ENCODE peak calls at places on chromosomes 3 and 15, in four cellular contexts. S is naive thymus-derived CD4-positive, alpha-beta T cell; G is cardiac fibroblast; D is stomach. T is an unnamed sample.

GRCh38 chr3:46276497-46277099 is 34.3 kb downstream of the CCR3 start:
- DNase-seq in S (peak), D (peak), G (peak), T (peak)

GRCh38 chr3:124745092-124745491 is 14.8 kb downstream of the UMPS start:
- DNase-seq in D (no peak), G (peak), S (no peak), T (no peak)

GRCh38 chr3:147393261-147393964 is 12.9 kb downstream of the ZIC4 start:
- DNase-seq in S (no peak), G (no peak), D (no peak), T (no peak)

GRCh38 chr3:171566803-171567422 is 106.7 kb upstream of the TNIK start:
- DNase-seq in S (no peak), D (no peak), G (peak), T (peak)

GRCh38 chr3:151864423-151865101 is 8.9 kb upstream of the SUCNR1 start:
- DNase-seq in G (peak), D (no peak), S (no peak), T (no peak)

GRCh38 chr3:60053518-60054265 is 1003.9 kb upstream of the CFAP20DC start:
- DNase-seq in S (no peak), G (peak), D (no peak), T (no peak)

GRCh38 chr15:71052356-71052755 is 62.9 kb upstream of the THSD4 start:
- DNase-seq in S (no peak), D (no peak), G (peak), T (no peak)

GRCh38 chr3:94607778-94608177 is 544.9 kb downstream of the NSUN3 start:
- DNase-seq in S (no peak), D (no peak), G (no peak), T (no peak)

GRCh38 chr3:12193485-12194165 is 34.9 kb upstream of the TIMP4 start:
- DNase-seq in D (peak), S (no peak), G (peak), T (no peak)
- H3K4me3 ChIP-seq in D (no peak), S (no peak), G (no peak), T (no peak)

DNA sequence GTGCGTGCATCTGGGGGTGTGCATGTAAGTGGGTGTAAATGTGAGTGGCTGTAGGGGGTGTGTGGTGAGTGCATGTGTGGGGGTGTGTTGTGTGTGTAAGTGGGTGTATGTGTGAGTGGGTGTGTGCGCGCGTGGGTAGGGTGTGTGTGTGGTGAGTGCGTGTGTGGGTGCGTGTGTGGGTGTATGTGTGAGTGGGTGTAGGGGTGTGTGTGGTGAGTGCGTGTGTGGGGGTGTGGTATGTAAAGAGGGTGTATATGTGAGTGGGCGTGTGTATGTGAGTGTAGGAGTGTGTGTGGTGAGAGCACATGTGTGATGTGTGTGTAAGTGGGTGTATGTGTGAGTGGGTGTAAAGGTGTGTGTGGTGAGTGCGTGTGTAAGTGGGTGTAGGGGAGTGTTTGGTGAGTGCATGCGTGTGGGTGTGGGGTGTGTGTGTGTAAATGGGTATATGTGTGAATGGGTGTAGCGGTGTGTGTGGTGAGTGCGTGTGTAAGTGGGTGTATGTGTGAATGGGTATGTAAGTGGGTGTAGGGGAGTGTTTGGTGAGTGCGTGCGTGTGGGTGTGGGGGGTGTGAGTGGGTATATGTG is 916 bp upstream of the CPN2 start:
- DNase-seq in S (no peak), D (no peak), G (no peak), T (no peak)
- H3K4me3 ChIP-seq in S (no peak), D (no peak), G (no peak), T (no peak)

GRCh38 chr3:157429703-157430102 is 6.9 kb upstream of the PTX3 start:
- DNase-seq in G (peak), D (no peak), S (no peak), T (no peak)

GRCh38 chr3:157423337-157423736 is 13.3 kb upstream of the PTX3 start:
- DNase-seq in G (peak), S (no peak), D (no peak), T (no peak)

GRCh38 chr3:157427906-157428305 is 8.7 kb upstream of the PTX3 start:
- DNase-seq in D (no peak), G (no peak), S (no peak), T (no peak)

GRCh38 chr3:157428957-157429356 is 7.7 kb upstream of the PTX3 start:
- DNase-seq in D (no peak), G (no peak), S (no peak), T (no peak)
- H3K4me3 ChIP-seq in D (no peak), G (no peak), S (no peak), T (no peak)

DNA sequence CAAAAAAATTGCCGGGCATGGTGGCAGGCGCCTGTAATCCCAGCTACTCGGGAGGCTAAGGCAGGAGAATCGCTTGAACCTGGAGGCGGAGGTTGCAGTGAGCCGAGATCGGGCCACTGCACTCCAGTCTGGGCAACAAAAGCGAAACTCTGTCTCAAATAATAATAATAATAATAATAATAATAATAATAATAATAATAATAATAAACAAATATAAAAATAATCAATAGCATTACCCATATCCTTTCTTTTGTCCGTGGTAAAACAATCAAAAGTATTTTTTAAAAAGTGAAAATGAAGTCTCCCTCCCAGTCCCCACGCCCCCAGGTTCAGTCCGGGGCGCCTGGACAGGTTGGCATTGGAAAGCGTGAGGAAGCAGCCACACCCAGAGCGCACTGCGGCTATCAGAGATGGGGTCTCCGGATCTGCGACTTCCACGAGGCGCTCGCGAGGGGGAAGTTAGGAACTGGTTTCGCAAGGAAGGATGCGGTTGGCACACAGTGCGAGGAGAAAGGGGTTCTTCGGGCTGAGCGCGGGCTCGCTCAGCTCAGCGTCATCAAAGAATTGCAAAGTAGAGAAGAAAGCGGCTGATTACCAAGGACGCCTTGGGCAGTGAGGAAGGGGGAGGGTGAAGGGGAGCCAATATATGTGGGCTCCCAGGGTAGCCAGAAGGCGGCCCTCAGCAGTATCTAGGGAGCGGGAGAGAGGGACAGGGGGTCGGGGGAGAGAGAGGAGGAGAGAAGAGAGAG is 69.5 kb upstream of the EPHB3 start:
- DNase-seq in D (no peak), S (no peak), G (peak), T (no peak)
- H3K4me3 ChIP-seq in D (peak), S (no peak), G (no peak), T (no peak)

T was measured in Jurkat, Clone E6-1.